ENCODE peak calls at places on chromosomes 2 and 18, in six cellular contexts. H is T-helper 9 cell, O is NCI-H1436, G is neural progenitor cell, Y is hypothalamus, N is NAMALWA. E is an unnamed sample.

GRCh38 chr2:224099846-224100643 is 61.0 kb upstream of the SERPINE2 start:
- DNase-seq in H (no peak), O (no peak), G (no peak), Y (no peak), N (no peak), E (no peak)

GRCh38 chr2:98899041-98899702 is 36.9 kb downstream of the CRACDL start:
- DNase-seq in H (no peak), O (no peak), G (no peak), Y (no peak), N (no peak), E (no peak)

GRCh38 chr2:124325667-124326425 is 300.8 kb downstream of the CNTNAP5 start:
- DNase-seq in H (no peak), O (no peak), G (no peak), Y (no peak), N (peak; percentile 26), E (no peak)

GRCh38 chr2:130374587-130375290 is 18.9 kb downstream of the PTPN18 start:
- DNase-seq in H (no peak), O (no peak), G (no peak), Y (no peak), N (no peak), E (no peak)

GRCh38 chr18:23067236-23067635 is 68.0 kb upstream of the CABLES1 start:
- DNase-seq in H (no peak), O (no peak), G (no peak), Y (no peak), N (no peak), E (no peak)

GRCh38 chr18:28045176-28045810 is 131.6 kb downstream of the CDH2 start:
- DNase-seq in H (no peak), O (peak; percentile 45), G (no peak), Y (no peak), N (no peak), E (no peak)

GRCh38 chr2:86062043-86062442 is 43.6 kb downstream of the POLR1A start:
- DNase-seq in H (no peak), O (no peak), G (no peak), Y (no peak), N (no peak), E (no peak)

GRCh38 chr2:62662548-62662947 is 43.0 kb upstream of the EHBP1 start:
- DNase-seq in H (no peak), O (no peak), G (no peak), Y (no peak), N (no peak), E (no peak)

GRCh38 chr18:62576858-62577512 is 54.2 kb downstream of the ZCCHC2 start:
- DNase-seq in H (no peak), O (no peak), G (no peak), Y (no peak), N (no peak), E (no peak)

GRCh38 chr2:66445076-66445724 is 10.3 kb downstream of the MEIS1 start:
- DNase-seq in H (no peak), O (no peak), G (peak; percentile 78), Y (no peak), N (no peak), E (peak; percentile 55)

E was measured in body of pancreas.